ENCODE peak calls at places on chromosomes 13 and 19, in seven cellular contexts. J, M, F, T, S, N and O are unnamed samples. For H3K4me1, the result is how much of the 10 kb centered on the place peaks cover.

GRCh38 chr19:49933643-49934042 is 4.3 kb upstream of the NUP62 start:
- DNase-seq in S (no peak), T (peak), F (no peak), M (no peak), N (no peak), J (no peak), O (peak)

GRCh38 chr13:113918981-113919646 is 54.8 kb downstream of the C13orf46 start:
- DNase-seq in J (no peak), F (no peak), S (no peak), M (no peak), N (no peak), T (no peak), O (no peak)

GRCh38 chr13:71252191-71252704 is 614.8 kb downstream of the DACH1 start:
- DNase-seq in J (peak), F (no peak), S (no peak), N (no peak), T (no peak), M (no peak), O (no peak)

GRCh38 chr13:113357529-113357928 is 6.4 kb downstream of the GRTP1 start:
- DNase-seq in N (no peak), F (no peak), J (peak), M (no peak), T (no peak), S (no peak), O (no peak)

GRCh38 chr19:39147480-39147879 is 21.9 kb downstream of the PAK4 start:
- DNase-seq in N (no peak), J (no peak), S (no peak), M (no peak), T (no peak), F (no peak), O (no peak)

GRCh38 chr19:55437410-55437809 is 5.7 kb downstream of the SHISA7 start:
- DNase-seq in F (no peak), T (peak), S (peak), M (peak), J (peak), N (peak), O (no peak)

GRCh38 chr13:45119469-45119989 is 781 bp upstream of the GTF2F2 start:
- DNase-seq in F (no peak), N (no peak), M (no peak), T (peak), S (peak), J (no peak), O (no peak)

GRCh38 chr13:31968473-31968872 is 63.1 kb upstream of the FRY start:
- DNase-seq in T (peak), J (no peak), M (peak), N (no peak), F (no peak), S (no peak), O (no peak)

GRCh38 chr13:51444922-51445321 is 7.9 kb downstream of the INTS6 start:
- DNase-seq in S (no peak), F (no peak), J (peak), M (no peak), T (no peak), N (peak), O (no peak)

GRCh38 chr13:37715606-37716015 is 117.0 kb upstream of the POSTN start:
- DNase-seq in M (no peak), N (no peak), T (no peak), J (peak), F (no peak), S (no peak), O (no peak)

GRCh38 chr19:19304186-19304975 is 15.9 kb downstream of the SUGP1 start:
- DNase-seq in S (no peak), J (no peak), N (no peak), M (peak), F (no peak), T (peak), O (no peak)

GRCh38 chr13:40922437-40923040 is 96.6 kb downstream of the ELF1 start:
- DNase-seq in S (no peak), J (no peak), M (peak), N (peak), F (no peak), T (no peak), O (peak)

GRCh38 chr19:21022996-21023395 is 2.5 kb downstream of the ZNF430 start:
- DNase-seq in M (no peak), N (no peak), J (peak), S (peak), T (no peak), F (no peak), O (no peak)

GRCh38 chr13:75968103-75968838 is 332.1 kb downstream of the LMO7 start:
- DNase-seq in T (no peak), N (no peak), J (peak), S (no peak), M (no peak), F (no peak), O (no peak)

GRCh38 chr19:5037936-5038335 is 69.0 kb downstream of the KDM4B start:
- DNase-seq in F (no peak), T (no peak), S (no peak), N (no peak), J (no peak), M (no peak), O (no peak)

GRCh38 chr19:4380254-4380727 is 20.1 kb downstream of the SH3GL1 start:
- DNase-seq in J (no peak), M (peak), F (no peak), T (peak), N (no peak), S (no peak), O (peak)

GRCh38 chr13:107462501-107462900 is 752.8 kb downstream of the LIG4 start:
- DNase-seq in M (no peak), N (no peak), F (no peak), J (no peak), T (no peak), S (no peak), O (no peak)

GRCh38 chr19:31553112-31553843 is 204.0 kb upstream of the TSHZ3 start:
- DNase-seq in M (no peak), S (peak), J (peak), F (no peak), N (no peak), T (no peak), O (no peak)

GRCh38 chr13:73171242-73171641 is 112.4 kb downstream of the KLF5 start:
- DNase-seq in S (no peak), J (peak), N (no peak), T (no peak), F (no peak), M (no peak), O (no peak)

GRCh38 chr19:54317108-54317964 is 4.4 kb upstream of the LILRA5 start:
- DNase-seq in F (no peak), N (peak), T (no peak), J (no peak), M (no peak), S (no peak), O (peak)

GRCh38 chr13:42525035-42525504 is 48.9 kb upstream of the TNFSF11 start:
- DNase-seq in J (peak), S (no peak), F (no peak), M (no peak), T (no peak), N (no peak), O (no peak)

GRCh38 chr19:33376931-33377557 is 3.5 kb downstream of the CEBPG start:
- DNase-seq in M (no peak), T (no peak), N (no peak), S (no peak), F (no peak), J (peak), O (no peak)

GRCh38 chr19:33375156-33375744 is 1.7 kb downstream of the CEBPG start:
- DNase-seq in F (no peak), M (no peak), N (no peak), T (no peak), S (no peak), J (no peak), O (no peak)

GRCh38 chr19:33375760-33376159 is 2.3 kb downstream of the CEBPG start:
- DNase-seq in N (no peak), J (peak), M (no peak), S (no peak), T (no peak), F (no peak), O (no peak)

GRCh38 chr19:33377586-33378475 is 4.3 kb downstream of the CEBPG start:
- DNase-seq in T (no peak), M (no peak), F (no peak), J (no peak), N (no peak), S (no peak), O (no peak)

GRCh38 chr19:33376423-33376822 is 2.9 kb downstream of the CEBPG start:
- DNase-seq in T (peak), S (no peak), F (no peak), J (peak), M (peak), N (no peak), O (no peak)
- H3K4me1 ChIP-seq in T (under half), S (under half), F (under half), J (under half), M (under half), N (half or more), O (under half)

DNA sequence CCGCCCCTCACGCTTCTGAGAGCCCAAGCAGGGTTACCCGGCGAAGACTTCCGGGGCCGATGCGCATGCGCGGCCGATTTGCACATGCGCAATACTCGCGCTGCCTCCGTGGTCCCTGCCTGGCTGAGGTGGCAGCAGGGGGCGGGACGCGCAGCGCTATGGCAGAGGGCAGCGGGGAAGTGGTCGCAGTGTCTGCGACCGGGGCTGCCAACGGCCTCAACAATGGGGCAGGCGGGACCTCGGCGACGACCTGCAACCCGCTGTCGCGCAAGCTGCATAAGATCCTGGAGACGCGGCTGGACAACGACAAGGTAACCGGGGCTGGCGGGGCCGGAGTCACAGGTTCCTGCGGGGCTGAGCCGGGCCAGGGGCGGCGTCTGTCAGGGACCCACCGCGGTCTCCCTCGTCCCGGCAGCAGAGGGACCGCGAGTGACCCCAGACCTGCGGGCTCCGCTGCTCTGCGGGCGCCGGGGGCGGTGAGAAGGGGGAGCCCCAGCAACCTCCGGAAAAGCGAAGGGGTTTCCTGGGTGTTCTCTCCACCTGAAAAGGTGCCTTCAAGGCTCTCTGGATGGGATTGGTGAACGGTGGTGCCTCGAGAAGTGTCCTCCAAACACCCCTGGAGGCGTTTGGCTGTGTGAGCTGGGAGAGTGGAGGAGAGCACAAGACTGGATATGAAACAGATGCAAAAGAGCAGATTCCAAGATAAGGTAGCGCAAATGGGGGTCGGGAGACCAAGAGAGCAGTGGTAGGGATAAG is at the start of gene COG6:
- DNase-seq in J (peak), S (peak), M (peak), T (peak), F (peak), N (peak), O (peak)
- TF ChIP-seq CTCF in J (no peak), S (peak), M (no peak), T (no peak), F (peak), N (no peak), O (no peak)

GRCh38 chr19:45455707-45456499 is 11.9 kb upstream of the FOSB start:
- DNase-seq in M (peak), J (peak), T (peak), F (peak), N (peak), S (no peak), O (peak)
- H3K4me1 ChIP-seq in M (under half), J (under half), T (under half), F (under half), N (under half), S (under half), O (under half)

GRCh38 chr13:106033634-106034033 is 501.8 kb downstream of the EFNB2 start:
- DNase-seq in J (peak), M (no peak), F (no peak), N (peak), T (no peak), S (no peak), O (no peak)
- TF ChIP-seq CTCF in J (peak), M (no peak), F (no peak), N (peak), T (no peak), S (no peak), O (no peak)

DNA sequence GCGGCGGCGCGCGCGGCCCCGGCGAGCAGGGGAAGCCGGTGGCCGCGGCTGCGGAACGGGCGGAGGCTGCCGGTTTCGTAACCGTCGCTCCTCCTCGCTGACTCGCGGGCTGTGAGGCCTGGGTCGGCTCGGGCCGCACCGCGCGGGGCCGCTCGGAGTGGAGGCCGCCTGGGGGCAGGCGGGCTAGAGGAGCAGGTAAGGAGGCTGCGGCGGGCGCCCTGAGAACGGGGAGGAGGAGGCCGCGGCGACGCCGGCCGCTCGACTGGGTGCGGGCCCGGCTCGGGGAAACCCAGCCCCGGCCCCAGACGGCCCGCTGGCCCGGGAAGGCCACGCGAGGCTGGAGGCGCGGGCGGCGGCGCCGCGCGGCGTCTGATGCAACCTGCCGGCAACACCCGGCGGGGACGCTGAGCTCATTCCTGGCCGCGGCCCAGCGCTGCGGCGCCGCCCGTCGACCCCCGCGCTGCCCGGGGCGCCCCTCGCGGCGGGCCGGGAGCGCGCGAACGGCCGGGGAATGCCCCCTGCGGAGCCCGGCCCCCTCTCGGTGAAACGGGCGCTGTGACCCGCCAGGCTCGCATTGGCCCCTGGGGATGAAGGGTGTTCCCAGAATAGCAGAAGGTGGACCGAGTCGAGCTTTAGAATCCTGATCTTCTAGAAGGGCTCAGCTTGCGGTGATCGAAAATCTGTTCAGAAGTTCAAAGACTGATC is at the start of gene CEBPG:
- DNase-seq in M (peak), J (peak), T (peak), F (no peak), N (peak), S (peak), O (no peak)
- H3K4me1 ChIP-seq in M (under half), J (under half), T (under half), F (under half), N (under half), S (under half), O (under half)

GRCh38 chr19:16324384-16325160 is at the start of gene KLF2:
- DNase-seq in F (peak), S (peak), N (peak), J (peak), M (peak), T (peak), O (peak)
- TF ChIP-seq CTCF in F (no peak), S (no peak), N (no peak), J (no peak), M (no peak), T (no peak), O (peak)

DNA sequence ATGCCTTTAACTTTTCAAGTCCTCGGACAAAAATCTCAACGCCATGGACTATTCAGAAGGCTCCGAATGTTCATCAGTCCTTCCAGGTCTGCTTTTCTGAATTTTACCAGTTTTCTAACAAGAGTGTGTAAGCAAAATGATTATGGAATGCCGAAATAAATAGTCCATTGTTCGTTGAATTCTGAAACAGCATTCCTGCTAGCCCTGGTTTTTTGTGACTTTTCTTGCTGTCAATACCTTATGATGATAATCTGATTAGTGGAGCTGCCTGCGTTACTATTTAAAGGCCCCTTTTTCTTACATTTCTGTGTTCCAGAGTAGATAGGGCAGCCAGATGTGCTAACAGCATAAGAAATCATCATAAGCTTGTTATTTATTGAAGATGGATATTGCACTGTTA is 147.0 kb downstream of the TM9SF2 start:
- DNase-seq in M (no peak), N (no peak), F (no peak), S (no peak), J (no peak), T (no peak), O (no peak)
- H3K4me1 ChIP-seq in M (under half), N (under half), F (under half), S (under half), J (under half), T (under half), O (under half)

GRCh38 chr13:74794582-74794981 is 660.4 kb upstream of the KLF12 start:
- DNase-seq in F (no peak), M (no peak), S (no peak), T (no peak), N (peak), J (no peak), O (no peak)
- TF ChIP-seq CTCF in F (no peak), M (no peak), S (no peak), T (no peak), N (peak), J (no peak), O (no peak)